ENCODE peak calls at places on chromosome 2, in four cellular contexts. X is GM23338, K is Panc1, Y is HCT116. P is an unnamed sample.

GRCh38 chr2:85257359-85258193 is 70.2 kb downstream of the TGOLN2 start:
- DNase-seq in Y (no peak), X (no peak), K (no peak), P (no peak)

GRCh38 chr2:25362564-25363145 is 20.9 kb upstream of the DNMT3A start:
- DNase-seq in Y (no peak), X (peak), K (no peak), P (no peak)

GRCh38 chr2:149800624-149801220 is 213.1 kb upstream of the MMADHC start:
- DNase-seq in K (no peak), Y (no peak), X (peak), P (no peak)

GRCh38 chr2:170950221-170950737 is 21.2 kb downstream of the GORASP2 start:
- DNase-seq in X (no peak), Y (no peak), K (no peak), P (no peak)

GRCh38 chr2:68344031-68344430 is 21.1 kb upstream of the PLEK start:
- DNase-seq in X (no peak), K (no peak), Y (no peak), P (no peak)

GRCh38 chr2:164933751-164934189 is 21.6 kb downstream of the SLC38A11 start:
- DNase-seq in Y (no peak), K (no peak), X (no peak), P (no peak)

GRCh38 chr2:9238927-9239326 is 32.3 kb downstream of the ASAP2 start:
- DNase-seq in K (no peak), Y (no peak), X (no peak), P (no peak)

GRCh38 chr2:99803846-99804245 is 314.0 kb upstream of the REV1 start:
- DNase-seq in X (no peak), Y (no peak), K (no peak), P (no peak)

GRCh38 chr2:182866095-182866460 is 359 bp downstream of the FRZB start:
- DNase-seq in Y (no peak), K (no peak), X (peak), P (no peak)

GRCh38 chr2:46364797-46365457 is 67.7 kb downstream of the EPAS1 start:
- DNase-seq in X (peak), K (peak), Y (peak), P (peak)

GRCh38 chr2:57373530-57373929 is 673.1 kb upstream of the VRK2 start:
- DNase-seq in X (no peak), K (no peak), Y (peak), P (no peak)

GRCh38 chr2:200944467-200945394 is 18.7 kb downstream of the ORC2 start:
- DNase-seq in Y (peak), X (no peak), K (peak), P (no peak)

GRCh38 chr2:105820151-105820550 is 75.4 kb downstream of the NCK2 start:
- DNase-seq in X (no peak), K (no peak), Y (no peak), P (no peak)

GRCh38 chr2:223941579-223942277 is 3.4 kb downstream of the WDFY1 start:
- DNase-seq in Y (no peak), K (no peak), X (no peak), P (no peak)

GRCh38 chr2:64225491-64225890 is 81.3 kb upstream of the PELI1 start:
- DNase-seq in K (no peak), Y (no peak), X (no peak), P (no peak)

GRCh38 chr2:60794271-60794863 is 38.3 kb downstream of the PAPOLG start:
- DNase-seq in X (peak), K (no peak), Y (no peak), P (no peak)

GRCh38 chr2:46339676-46340459 is 42.7 kb downstream of the EPAS1 start:
- DNase-seq in Y (no peak), X (no peak), K (no peak), P (no peak)

GRCh38 chr2:216229488-216229887 is 120.3 kb downstream of the XRCC5 start:
- DNase-seq in K (no peak), X (no peak), Y (no peak), P (no peak)

GRCh38 chr2:179612108-179612507 is 249.3 kb downstream of the ZNF385B start:
- DNase-seq in Y (no peak), X (no peak), K (no peak), P (no peak)

GRCh38 chr2:121489944-121490585 is 40.6 kb upstream of the RNU4ATAC start:
- DNase-seq in X (peak), Y (no peak), K (no peak), P (no peak)

GRCh38 chr2:11777066-11777782 is 30.8 kb downstream of the LPIN1 start:
- DNase-seq in Y (no peak), X (no peak), K (no peak), P (no peak)

GRCh38 chr2:184938221-184938985 is 340.1 kb downstream of the ZNF804A start:
- DNase-seq in X (peak), Y (no peak), K (no peak), P (no peak)

GRCh38 chr2:240909216-240909974 is 3.3 kb downstream of the CROCC2 start:
- DNase-seq in K (no peak), X (no peak), Y (no peak), P (no peak)

GRCh38 chr2:233990261-233990798 is 60.2 kb upstream of the SPP2 start:
- DNase-seq in Y (no peak), K (no peak), X (no peak), P (no peak)

GRCh38 chr2:68762665-68763064 is 28.1 kb downstream of the ARHGAP25 start:
- DNase-seq in Y (no peak), X (no peak), K (no peak), P (no peak)

GRCh38 chr2:150695441-150696135 is 208.1 kb upstream of the RND3 start:
- DNase-seq in K (no peak), X (no peak), Y (no peak), P (no peak)

GRCh38 chr2:143128681-143129580 is at the start of gene ARHGAP15:
- DNase-seq in Y (no peak), K (no peak), X (no peak), P (peak)

GRCh38 chr2:219073413-219074129 is 12.8 kb upstream of the IHH start:
- DNase-seq in Y (peak), X (peak), K (peak), P (peak)

GRCh38 chr2:240219208-240219890 is 78.9 kb upstream of the OTOS start:
- DNase-seq in Y (no peak), K (no peak), X (no peak), P (no peak)

GRCh38 chr2:60213865-60214657 is 339.4 kb downstream of the BCL11A start:
- DNase-seq in X (no peak), K (no peak), Y (no peak), P (peak)

GRCh38 chr2:135557533-135557932 is 26.2 kb downstream of the R3HDM1 start:
- DNase-seq in K (no peak), X (no peak), Y (no peak), P (no peak)

GRCh38 chr2:1653137-1653789 is 91.1 kb downstream of the PXDN start:
- DNase-seq in K (no peak), Y (no peak), X (no peak), P (no peak)

GRCh38 chr2:219186754-219187456 is 8.8 kb downstream of the RETREG2 start:
- DNase-seq in Y (no peak), X (no peak), K (no peak), P (no peak)

GRCh38 chr2:183614797-183615429 is 490.7 kb downstream of the NUP35 start:
- DNase-seq in Y (no peak), K (no peak), X (no peak), P (peak)

GRCh38 chr2:197255550-197255949 is 55.0 kb downstream of the ANKRD44 start:
- DNase-seq in X (peak), K (no peak), Y (no peak), P (no peak)

GRCh38 chr2:46200861-46201605 is 96.2 kb upstream of the EPAS1 start:
- DNase-seq in X (no peak), Y (no peak), K (no peak), P (no peak)

GRCh38 chr2:18465979-18466378 is 94.5 kb downstream of the RDH14 start:
- DNase-seq in Y (no peak), K (no peak), X (no peak), P (no peak)

GRCh38 chr2:209029249-209029648 is 394.6 kb upstream of the MAP2 start:
- DNase-seq in X (no peak), Y (no peak), K (no peak), P (no peak)

GRCh38 chr2:13858626-13859025 is 773.9 kb upstream of the LRATD1 start:
- DNase-seq in K (no peak), X (no peak), Y (no peak), P (no peak)

DNA sequence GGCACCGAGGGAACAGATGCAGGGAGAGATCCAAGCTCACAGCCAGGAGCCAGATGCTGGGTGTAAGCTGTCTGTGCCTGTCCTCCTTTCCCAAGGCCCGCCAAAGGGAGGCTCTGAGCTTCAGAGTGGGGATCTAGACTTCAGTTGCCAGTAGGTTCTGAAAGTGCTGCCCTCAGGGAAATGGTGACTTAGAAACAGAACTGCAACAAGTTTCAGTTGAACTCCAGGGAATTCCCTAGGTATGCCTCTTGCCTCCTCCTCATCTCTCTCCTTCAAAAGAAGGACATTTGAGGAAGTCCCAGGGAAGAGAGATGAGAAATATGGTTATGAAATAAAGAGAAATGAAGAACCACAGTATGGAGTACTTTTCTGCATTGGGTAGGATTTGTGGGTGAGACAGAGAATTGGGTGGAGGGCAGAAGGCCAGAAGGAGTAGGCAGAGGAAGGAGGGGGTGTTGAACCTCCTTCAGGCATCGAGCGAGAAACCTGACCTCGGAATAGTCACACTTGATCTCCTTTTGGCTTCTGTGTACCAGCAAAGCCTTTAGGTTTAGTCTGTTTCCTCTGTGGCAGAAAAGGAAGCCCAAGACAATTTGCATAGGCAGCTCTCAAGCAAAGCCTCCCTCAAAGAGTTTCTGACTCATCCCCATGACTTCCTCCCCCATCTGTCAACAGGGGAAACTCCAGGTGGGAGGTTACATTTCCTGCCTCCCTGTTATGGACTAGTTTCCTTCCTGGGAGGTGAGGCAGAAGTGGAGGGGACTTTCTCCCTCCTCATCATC is 45.7 kb downstream of the QPCT start:
- DNase-seq in Y (peak), X (peak), K (no peak), P (no peak)
- TF ChIP-seq POLR2AphosphoS5 in Y (no peak), X (no peak), K (no peak), P (peak)

GRCh38 chr2:231713738-231714638 is 5.7 kb downstream of the PTMA start:
- DNase-seq in K (no peak), Y (peak), X (peak), P (peak)
- TF ChIP-seq POLR2AphosphoS5 in K (peak), Y (peak), X (peak), P (peak)

DNA sequence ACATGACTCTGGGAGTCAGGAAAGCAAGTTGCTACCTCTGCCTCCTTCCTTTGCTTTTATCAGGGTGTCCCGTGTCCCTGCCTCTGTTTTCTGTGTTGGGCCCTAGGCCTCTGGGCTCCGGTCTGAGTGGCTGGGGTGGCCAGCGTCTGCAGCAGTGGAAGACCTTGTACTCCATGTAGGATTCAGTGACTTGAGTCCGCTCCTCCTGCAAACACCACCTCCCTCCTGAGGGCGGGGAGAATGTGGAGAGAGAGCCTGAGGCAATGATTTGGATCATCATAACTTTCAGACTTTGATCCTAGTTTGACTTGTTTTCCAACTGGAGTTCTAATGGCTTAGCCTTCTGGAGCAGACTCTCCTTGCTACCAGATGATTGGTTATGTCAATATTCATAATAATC is 30.8 kb downstream of the ATP6V1C2 start:
- DNase-seq in K (no peak), Y (no peak), X (no peak), P (peak)
- TF ChIP-seq POLR2AphosphoS5 in K (no peak), Y (no peak), X (no peak), P (no peak)

GRCh38 chr2:36566887-36567286 is 31.1 kb downstream of the FEZ2 start:
- DNase-seq in X (no peak), K (no peak), Y (no peak), P (no peak)

GRCh38 chr2:36569267-36569860 is 28.6 kb downstream of the FEZ2 start:
- DNase-seq in X (peak), Y (no peak), K (no peak), P (no peak)

GRCh38 chr2:36570416-36570815 is 27.6 kb downstream of the FEZ2 start:
- DNase-seq in K (no peak), Y (no peak), X (no peak), P (no peak)

GRCh38 chr2:36567711-36568408 is 30.1 kb downstream of the FEZ2 start:
- DNase-seq in X (no peak), K (no peak), Y (no peak), P (no peak)

DNA sequence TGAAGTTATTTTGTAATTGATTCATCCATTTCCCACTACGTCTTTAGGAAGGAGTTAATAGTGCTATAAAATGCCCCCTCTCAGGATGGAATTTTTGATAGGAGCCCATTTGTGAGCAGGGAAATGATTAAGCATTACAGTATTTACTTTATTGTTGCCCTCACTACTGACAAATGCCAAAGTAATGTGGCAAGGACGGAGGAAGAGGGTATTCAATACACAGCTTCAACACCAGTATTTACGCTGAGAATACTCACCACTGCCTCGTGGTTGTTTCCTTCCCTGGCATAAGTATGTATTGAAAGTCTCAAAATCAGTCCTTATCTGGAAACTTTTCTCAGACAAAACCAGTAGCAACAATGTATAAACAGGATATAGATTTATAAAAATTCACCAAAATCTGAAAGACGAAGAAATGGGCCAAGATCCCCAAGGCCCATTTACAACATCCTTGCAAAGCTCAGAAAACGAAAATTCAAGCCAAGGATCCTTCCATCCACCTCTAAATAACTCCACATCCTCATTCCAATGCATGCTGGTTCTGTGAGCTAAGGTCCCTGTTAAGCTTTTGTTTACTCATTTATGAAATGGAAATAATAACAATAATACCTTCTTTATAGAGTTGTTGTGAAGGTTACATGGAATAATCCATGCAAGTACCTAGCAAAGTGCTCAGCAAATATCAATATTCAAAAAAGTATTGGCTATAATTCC is 29.3 kb downstream of the FEZ2 start:
- DNase-seq in Y (no peak), X (peak), K (peak), P (no peak)
- TF ChIP-seq POLR2AphosphoS5 in Y (no peak), X (no peak), K (peak), P (no peak)

DNA sequence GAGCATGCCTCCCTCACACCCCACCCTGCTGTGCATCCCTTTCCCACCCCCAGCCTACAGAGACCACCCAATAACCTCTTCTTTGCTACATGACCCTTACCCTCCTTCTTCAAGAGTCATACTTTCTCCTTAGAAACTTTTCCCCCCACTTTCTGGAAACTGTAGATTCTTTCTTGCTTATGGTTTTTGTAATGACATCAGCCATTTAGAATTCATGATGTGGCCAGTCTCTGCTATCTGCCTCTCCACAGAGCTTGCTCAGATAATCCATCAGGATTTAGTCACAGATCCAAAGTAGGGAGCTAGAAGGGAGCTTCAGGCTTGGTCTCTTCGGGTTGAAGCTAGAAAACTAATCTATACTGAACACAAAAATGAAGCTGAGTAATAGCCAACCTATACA is 36.5 kb downstream of the GALM start:
- DNase-seq in K (no peak), X (no peak), Y (no peak), P (no peak)
- TF ChIP-seq POLR2AphosphoS5 in K (no peak), X (no peak), Y (no peak), P (no peak)

DNA sequence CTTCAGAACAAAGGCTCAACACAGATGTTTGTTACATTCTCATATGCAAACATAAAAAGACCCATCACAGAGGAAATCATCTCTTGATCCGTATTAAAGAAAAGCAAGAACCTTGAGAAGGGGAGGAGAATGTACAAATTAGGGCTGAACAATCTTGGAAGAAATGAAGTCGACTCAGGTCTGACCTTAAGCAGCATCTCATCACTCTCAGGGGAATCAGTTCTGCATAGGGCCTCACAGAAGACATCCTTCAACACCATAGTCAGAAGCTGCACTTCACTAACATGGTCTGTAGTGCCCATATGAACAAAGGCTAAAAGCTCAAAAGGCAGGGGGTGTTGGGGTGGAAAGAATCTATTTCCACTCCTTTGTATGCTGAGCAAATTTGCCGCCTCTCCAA is 10.2 kb downstream of the KLF7 start:
- DNase-seq in X (no peak), Y (no peak), K (no peak), P (no peak)
- TF ChIP-seq POLR2AphosphoS5 in X (no peak), Y (no peak), K (no peak), P (no peak)

GRCh38 chr2:214378455-214379103 is 32.3 kb upstream of the VWC2L start:
- DNase-seq in Y (no peak), K (no peak), X (peak), P (no peak)
- TF ChIP-seq POLR2AphosphoS5 in Y (no peak), K (no peak), X (no peak), P (no peak)

GRCh38 chr2:8196311-8196710 is 485.5 kb upstream of the ID2 start:
- DNase-seq in X (no peak), K (no peak), Y (no peak), P (no peak)

GRCh38 chr2:8191427-8191826 is 490.4 kb upstream of the ID2 start:
- DNase-seq in X (no peak), Y (no peak), K (no peak), P (no peak)

GRCh38 chr2:8193146-8193545 is 488.7 kb upstream of the ID2 start:
- DNase-seq in Y (no peak), X (no peak), K (no peak), P (no peak)

GRCh38 chr2:8197101-8197500 is 484.8 kb upstream of the ID2 start:
- DNase-seq in Y (no peak), X (no peak), K (no peak), P (no peak)

GRCh38 chr2:8193686-8194615 is 487.9 kb upstream of the ID2 start:
- DNase-seq in K (no peak), Y (no peak), X (peak), P (peak)
- TF ChIP-seq POLR2AphosphoS5 in K (no peak), Y (no peak), X (no peak), P (peak)

GRCh38 chr2:178072000-178072382 is 586 bp downstream of the PDE11A start:
- DNase-seq in X (no peak), Y (no peak), K (no peak), P (no peak)

GRCh38 chr2:178070824-178071223 is 1.8 kb downstream of the PDE11A start:
- DNase-seq in K (no peak), X (no peak), Y (no peak), P (no peak)

GRCh38 chr2:178074123-178075005 is 1.8 kb upstream of the PDE11A start:
- DNase-seq in K (no peak), Y (no peak), X (no peak), P (no peak)

GRCh38 chr2:178075006-178075326 is 2.4 kb upstream of the PDE11A start:
- DNase-seq in K (no peak), Y (no peak), X (no peak), P (no peak)

GRCh38 chr2:178072383-178073301 is at the start of gene PDE11A:
- DNase-seq in K (no peak), X (peak), Y (peak), P (no peak)
- TF ChIP-seq POLR2AphosphoS5 in K (no peak), X (peak), Y (peak), P (no peak)

P was measured in SK-N-MC.